ENCODE peak calls at places on chromosomes 6 and 20, in eight cellular contexts. B is activated T-cell treated with anti-CD3 and anti-CD28 coated beads, Interleukin-2, amount 50 U/mL, for 4 hours; I is Right ventricle myocardium inferior; M is lower lobe of right lung; G is upper lobe of left lung; U is activated CD8-positive, alpha-beta T cell treated with anti-CD3 and anti-CD28 coated beads for 36 hours; O is DND-41; F is pancreas. T is an unnamed sample.

GRCh38 chr6:119890470-119890869 is 540.9 kb upstream of the MAN1A1 start:
- ATAC-seq in B (no peak), I (no peak), M (no peak), G (no peak), U (no peak), O (no peak), F (no peak), T (peak)

GRCh38 chr6:70371454-70372105 is 41.7 kb upstream of the FAM135A start:
- ATAC-seq in B (peak), I (no peak), M (peak), G (peak), U (peak), O (peak), F (peak), T (peak)

GRCh38 chr6:134074151-134074712 is 21.8 kb upstream of the SLC2A12 start:
- ATAC-seq in B (no peak), I (no peak), M (no peak), G (no peak), U (no peak), O (no peak), F (peak), T (no peak)

GRCh38 chr6:10837692-10837996 is 695 bp downstream of the MAK start:
- ATAC-seq in B (no peak), I (no peak), M (peak), G (no peak), U (no peak), O (no peak), F (no peak), T (no peak)

GRCh38 chr6:153104220-153104619 is 26.9 kb downstream of the RGS17 start:
- ATAC-seq in B (no peak), I (no peak), M (no peak), G (no peak), U (no peak), O (no peak), F (peak), T (no peak)

GRCh38 chr20:58450259-58450658 is 61.2 kb downstream of the VAPB start:
- ATAC-seq in B (no peak), I (no peak), M (no peak), G (no peak), U (no peak), O (no peak), F (no peak), T (no peak)

GRCh38 chr20:62477669-62478450 is 2.1 kb upstream of the GATA5 start:
- ATAC-seq in B (no peak), I (no peak), M (no peak), G (no peak), U (no peak), O (no peak), F (no peak), T (no peak)

GRCh38 chr6:127515234-127515793 is 3.8 kb downstream of the MTCL3 start:
- ATAC-seq in B (peak), I (no peak), M (peak), G (peak), U (peak), O (peak), F (peak), T (peak)

GRCh38 chr6:126812651-126813050 is 305.8 kb upstream of the RSPO3 start:
- ATAC-seq in B (no peak), I (no peak), M (no peak), G (no peak), U (no peak), O (no peak), F (no peak), T (no peak)

GRCh38 chr20:53608456-53609413 is 15.1 kb upstream of the ZNF217 start:
- ATAC-seq in B (peak), I (peak), M (peak), G (peak), U (peak), O (peak), F (no peak), T (peak)

GRCh38 chr20:34984756-34985261 is 29.1 kb downstream of the MYH7B start:
- ATAC-seq in B (no peak), I (peak), M (no peak), G (no peak), U (no peak), O (no peak), F (no peak), T (no peak)

GRCh38 chr20:6691541-6691940 is 75.9 kb upstream of the BMP2 start:
- ATAC-seq in B (no peak), I (no peak), M (no peak), G (no peak), U (no peak), O (no peak), F (no peak), T (no peak)

GRCh38 chr20:49915118-49915379 is 280 bp downstream of the SPATA2 start:
- ATAC-seq in B (peak), I (peak), M (peak), G (no peak), U (peak), O (peak), F (no peak), T (peak)

T was measured in activated T-helper 17 cell treated with anti-CD3 and anti-CD28 coated beads, Interleukin-2, amount 50 U/mL, for 72 hours.